ENCODE peak calls at places on chromosomes 3 and 15, in nine cellular contexts. P, J, S, M, H, A, O, L and V are unnamed samples.

GRCh38 chr3:120364821-120365220 is 15.7 kb upstream of the LRRC58 start:
- DNase-seq in P (no peak), J (no peak), S (no peak), M (no peak), H (no peak), A (no peak), O (no peak), L (no peak), V (no peak)

GRCh38 chr15:100764778-100765457 is 114.7 kb upstream of the ALDH1A3 start:
- DNase-seq in P (peak; percentile 67), J (no peak), S (no peak), M (no peak), H (no peak), A (peak; percentile 21), O (no peak), L (no peak), V (no peak)

GRCh38 chr15:73951044-73951561 is 24.8 kb downstream of the LOXL1 start:
- DNase-seq in P (peak; percentile 93), J (no peak), S (no peak), M (peak; percentile 61), H (peak; percentile 93), A (peak; percentile 80), O (peak; percentile 85), L (peak; percentile 88), V (peak; percentile 93)

GRCh38 chr15:64653757-64654156 is 121.6 kb downstream of the RBPMS2 start:
- DNase-seq in P (no peak), J (no peak), S (no peak), M (no peak), H (no peak), A (no peak), O (no peak), L (no peak), V (no peak)

GRCh38 chr3:50347187-50347813 is 1.8 kb upstream of the ZMYND10 start:
- DNase-seq in P (peak; percentile 85), J (no peak), S (peak; percentile 60), M (peak; percentile 64), H (peak; percentile 61), A (peak; percentile 71), O (peak; percentile 73), L (peak; percentile 78), V (no peak)

GRCh38 chr15:47888721-47889120 is 171.4 kb downstream of the SEMA6D start:
- DNase-seq in P (no peak), J (no peak), S (no peak), M (no peak), H (no peak), A (no peak), O (no peak), L (no peak), V (no peak)

GRCh38 chr3:182787302-182788036 is 5.8 kb upstream of the ATP11B start:
- DNase-seq in P (no peak), J (no peak), S (no peak), M (no peak), H (no peak), A (no peak), O (no peak), L (no peak), V (no peak)

GRCh38 chr3:101042996-101043686 is 49.9 kb upstream of the ABI3BP start:
- DNase-seq in P (no peak), J (no peak), S (peak; percentile 87), M (no peak), H (no peak), A (no peak), O (no peak), L (no peak), V (no peak)

GRCh38 chr15:81182031-81182745 is 14.5 kb upstream of the IL16 start:
- DNase-seq in P (no peak), J (no peak), S (no peak), M (no peak), H (no peak), A (no peak), O (no peak), L (no peak), V (no peak)

GRCh38 chr3:13465236-13465958 is 14.7 kb upstream of the HDAC11 start:
- DNase-seq in P (no peak), J (no peak), S (no peak), M (no peak), H (no peak), A (no peak), O (no peak), L (no peak), V (no peak)

GRCh38 chr3:12752803-12753202 is 6.3 kb downstream of the TMEM40 start:
- DNase-seq in P (no peak), J (no peak), S (peak; percentile 44), M (no peak), H (no peak), A (no peak), O (no peak), L (no peak), V (no peak)

GRCh38 chr3:131387796-131388195 is 6.2 kb downstream of the NUDT16 start:
- DNase-seq in P (no peak), J (no peak), S (no peak), M (no peak), H (no peak), A (no peak), O (no peak), L (no peak), V (no peak)

GRCh38 chr3:122681294-122682015 is 816 bp downstream of the PARP14 start:
- DNase-seq in P (peak; percentile 67), J (no peak), S (no peak), M (no peak), H (no peak), A (no peak), O (no peak), L (no peak), V (no peak)

GRCh38 chr3:41075958-41076357 is 123.3 kb upstream of the CTNNB1 start:
- DNase-seq in P (no peak), J (no peak), S (no peak), M (no peak), H (peak; percentile 37), A (peak; percentile 51), O (peak; percentile 3), L (no peak), V (no peak)

GRCh38 chr3:197847866-197848401 is 56.9 kb downstream of the LRCH3 start:
- DNase-seq in P (no peak), J (no peak), S (no peak), M (no peak), H (no peak), A (no peak), O (peak; percentile 60), L (no peak), V (peak; percentile 4)

GRCh38 chr3:142961539-142961938 is 1.9 kb downstream of the PAQR9 start:
- DNase-seq in P (no peak), J (no peak), S (no peak), M (no peak), H (no peak), A (no peak), O (no peak), L (no peak), V (no peak)

GRCh38 chr3:184525337-184526157 is 36.0 kb upstream of the EPHB3 start:
- DNase-seq in P (no peak), J (no peak), S (no peak), M (no peak), H (no peak), A (no peak), O (no peak), L (peak; percentile 70), V (no peak)

DNA sequence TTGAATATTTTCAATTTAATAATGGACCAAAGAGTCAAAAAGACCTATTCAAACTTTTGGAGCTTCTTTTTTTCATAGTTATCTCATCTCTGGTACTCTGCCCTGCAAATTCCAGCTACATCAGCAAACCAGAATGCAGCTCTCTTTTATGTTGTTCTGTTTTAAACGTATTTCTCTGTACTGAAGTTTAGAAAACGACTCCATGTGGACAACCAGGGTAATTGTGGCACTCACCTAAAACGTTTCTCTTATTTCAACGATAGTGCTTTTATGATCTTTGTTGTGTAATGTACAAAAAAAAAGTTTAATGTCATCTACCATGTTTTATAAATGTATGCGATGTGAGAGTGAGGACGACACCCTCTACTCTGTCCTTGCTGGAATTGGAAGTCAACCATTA is 1472.3 kb upstream of the GBE1 start:
- DNase-seq in P (no peak), J (no peak), S (no peak), M (no peak), H (no peak), A (no peak), O (no peak), L (no peak), V (no peak)
- TF ChIP-seq CTCF in P (no peak), J (no peak), S (no peak), M (no peak), H (no peak), A (no peak), O (no peak), L (no peak), V (no peak)

GRCh38 chr15:91001209-91001608 is 6.9 kb upstream of the PRC1 start:
- DNase-seq in P (no peak), J (no peak), S (no peak), M (no peak), H (no peak), A (no peak), O (no peak), L (no peak), V (no peak)
- H3K36me3 ChIP-seq in P (peaks cover 82% of the 10 kb centered on the region), J (peaks cover 8% of the 10 kb centered on the region), S (no peaks in the 10 kb centered on the region), M (peaks cover 32% of the 10 kb centered on the region), H (peaks cover 82% of the 10 kb centered on the region), A (peaks cover 3% of the 10 kb centered on the region), O (no peaks in the 10 kb centered on the region), L (peaks cover 11% of the 10 kb centered on the region), V (peaks cover 27% of the 10 kb centered on the region)

DNA sequence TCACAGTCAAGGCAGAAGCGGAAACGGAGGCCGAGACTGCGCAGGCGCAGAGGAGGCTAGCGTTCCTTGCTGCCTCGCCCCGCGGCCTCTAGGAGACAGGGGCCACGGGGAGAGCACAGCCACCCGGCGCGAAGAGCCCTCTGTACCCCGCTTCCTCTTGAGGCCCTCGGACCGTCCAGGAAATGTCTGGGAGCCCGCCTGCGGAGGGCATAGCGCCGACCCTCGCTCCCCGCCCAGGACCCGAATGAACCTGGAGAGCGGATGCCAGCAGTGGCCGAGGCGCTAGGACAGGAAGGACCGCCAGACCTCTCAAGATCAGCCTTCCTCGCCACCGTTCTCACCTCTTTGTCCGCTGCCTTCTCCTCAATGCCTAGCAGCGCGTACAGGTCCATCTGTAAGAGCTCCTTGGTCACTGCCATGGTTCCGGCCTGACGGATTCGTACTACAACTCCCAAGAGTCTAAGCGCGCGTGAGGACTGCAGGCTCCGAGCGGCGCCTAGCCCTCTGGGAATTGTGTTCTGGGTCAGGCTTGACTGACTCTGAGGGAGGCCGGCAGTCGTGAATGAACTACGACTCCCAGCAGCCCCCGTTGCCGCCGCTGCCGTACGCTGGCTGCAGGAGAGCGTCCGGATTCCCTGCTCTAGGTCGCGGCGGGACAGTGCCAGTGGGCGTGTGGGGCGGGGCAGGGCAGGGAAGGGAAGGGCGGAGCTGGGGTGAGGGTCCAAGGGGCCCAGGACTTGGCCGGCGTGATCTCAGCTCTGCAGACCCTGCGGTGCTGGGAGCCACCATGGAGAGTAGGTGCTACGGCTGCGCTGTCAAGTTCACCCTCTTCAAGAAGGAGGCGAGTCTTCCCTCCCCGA is at the start of the genes DNAJC17 and ZFYVE19:
- DNase-seq in P (peak; percentile 97), J (peak; percentile 90), S (peak; percentile 91), M (peak; percentile 86), H (peak; percentile 97), A (peak; percentile 97), O (peak; percentile 97), L (peak; percentile 96), V (peak; percentile 90)
- TF ChIP-seq CTCF in P (no peak), J (no peak), S (no peak), M (peak; percentile 17), H (peak; percentile 34), A (no peak), O (no peak), L (peak; percentile 6), V (no peak)

DNA sequence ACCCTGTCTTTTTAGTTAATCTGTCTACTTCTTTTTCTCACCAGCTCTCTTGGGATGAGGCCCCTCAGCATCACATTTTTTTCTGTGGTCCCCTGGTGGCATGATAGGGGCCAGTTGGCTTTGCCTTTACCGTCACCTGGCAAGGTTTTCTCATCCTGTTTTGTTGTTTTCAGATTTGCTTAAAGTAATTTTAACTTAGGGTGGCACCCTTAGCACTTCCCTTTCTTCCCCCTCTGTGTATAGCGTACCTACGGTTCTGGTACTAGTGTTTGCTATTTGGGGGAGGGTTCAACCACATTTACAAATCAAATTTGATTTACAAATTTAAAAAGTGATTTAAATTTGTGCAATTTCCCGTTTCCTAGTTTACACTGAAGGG is 35.7 kb downstream of the PDCD6IP start:
- DNase-seq in P (no peak), J (no peak), S (no peak), M (no peak), H (no peak), A (no peak), O (no peak), L (no peak), V (no peak)
- H3K36me3 ChIP-seq in P (peaks cover 64% of the 10 kb centered on the region), J (peaks cover 5% of the 10 kb centered on the region), S (no peaks in the 10 kb centered on the region), M (no peaks in the 10 kb centered on the region), H (peaks cover 67% of the 10 kb centered on the region), A (no peaks in the 10 kb centered on the region), O (no peaks in the 10 kb centered on the region), L (no peaks in the 10 kb centered on the region), V (peaks cover 3% of the 10 kb centered on the region)